ENCODE peak calls at places on chromosome 10, in seven cellular contexts. Q is nephron progenitor cell, O is neuronal stem cell, M is ELR, A is memory B cell, V is A172, J is Calu3. U is an unnamed sample.

GRCh38 chr10:48748573-48748972 is 63.9 kb downstream of the WDFY4 start:
- DNase-seq in Q (no peak), O (no peak), M (no peak), A (no peak), V (no peak), J (no peak), U (no peak)

GRCh38 chr10:113612154-113612553 is 51.7 kb downstream of the NRAP start:
- DNase-seq in Q (no peak), O (no peak), M (no peak), A (no peak), V (no peak), J (no peak), U (no peak)

GRCh38 chr10:111247781-111248389 is 171.1 kb downstream of the ADRA2A start:
- DNase-seq in Q (no peak), O (no peak), M (peak; percentile 6), A (no peak), V (peak; percentile 44), J (no peak), U (no peak)

GRCh38 chr10:31288001-31288400 is 31.0 kb upstream of the ZEB1 start:
- DNase-seq in Q (no peak), O (no peak), M (no peak), A (no peak), V (no peak), J (no peak), U (no peak)

GRCh38 chr10:116974442-116975005 is 30.5 kb downstream of the SHTN1 start:
- DNase-seq in Q (no peak), O (no peak), M (peak; percentile 97), A (no peak), V (peak; percentile 62), J (no peak), U (no peak)

GRCh38 chr10:77648472-77648871 is 10.9 kb upstream of the KCNMA1 start:
- DNase-seq in Q (no peak), O (no peak), M (no peak), A (no peak), V (no peak), J (peak; percentile 57), U (no peak)

GRCh38 chr10:71219918-71220688 is 7.7 kb downstream of the UNC5B start:
- DNase-seq in Q (no peak), O (no peak), M (no peak), A (no peak), V (no peak), J (no peak), U (peak; percentile 50)

GRCh38 chr10:132489053-132489703 is 48.4 kb upstream of the INPP5A start:
- DNase-seq in Q (no peak), O (no peak), M (peak; percentile 28), A (no peak), V (peak; percentile 54), J (no peak), U (peak; percentile 58)

GRCh38 chr10:124688366-124688765 is 55.8 kb downstream of the FAM53B start:
- DNase-seq in Q (no peak), O (no peak), M (no peak), A (no peak), V (no peak), J (no peak), U (no peak)

GRCh38 chr10:17910144-17910789 is 41.5 kb upstream of the SLC39A12 start:
- DNase-seq in Q (peak; percentile 10), O (peak; percentile 6), M (peak; percentile 79), A (no peak), V (peak; percentile 62), J (peak; percentile 20), U (no peak)

GRCh38 chr10:68559251-68559650 is 886 bp upstream of the TET1 start:
- DNase-seq in Q (no peak), O (no peak), M (no peak), A (no peak), V (no peak), J (no peak), U (no peak)

GRCh38 chr10:72418679-72419078 is 64.0 kb upstream of the DNAJB12 start:
- DNase-seq in Q (no peak), O (no peak), M (no peak), A (no peak), V (no peak), J (no peak), U (no peak)

GRCh38 chr10:121455377-121455776 is 142.9 kb downstream of the FGFR2 start:
- DNase-seq in Q (no peak), O (no peak), M (no peak), A (no peak), V (no peak), J (no peak), U (no peak)

GRCh38 chr10:119270893-119271361 is 63.6 kb downstream of the GRK5 start:
- DNase-seq in Q (no peak), O (no peak), M (peak; percentile 36), A (peak; percentile 62), V (no peak), J (peak; percentile 28), U (peak; percentile 96)